ENCODE peak calls at places on chromosomes 3 and 15, in eight cellular contexts. One of them, this sample, is unnamed.

GRCh38 chr3:61627768-61628185 is 66.4 kb downstream of the PTPRG start:
- DNase-seq in stimulated activated CD8-positive, alpha-beta memory T cell treated with anti-CD3 and anti-CD28 coated beads, Interleukin-4, amount 100 ng/mL, for 4 hours: no peak
- DNase-seq in foreskin melanocyte: peak; percentile 50
- DNase-seq in psoas muscle: no peak
- DNase-seq in A673: no peak
- DNase-seq in NCI-H460: no peak
- DNase-seq in EH: peak; percentile 98
- DNase-seq in activated naive CD8-positive, alpha-beta T cell treated with anti-CD3 and anti-CD28 coated beads, Interleukin-2, amount 10 ng/mL, durations not matched to agents 7 days and 5 days: no peak
- DNase-seq in this sample: peak; percentile 89

GRCh38 chr3:164550857-164551256 is 527.4 kb downstream of the SI start:
- DNase-seq in stimulated activated CD8-positive, alpha-beta memory T cell treated with anti-CD3 and anti-CD28 coated beads, Interleukin-4, amount 100 ng/mL, for 4 hours: no peak
- DNase-seq in foreskin melanocyte: no peak
- DNase-seq in psoas muscle: no peak
- DNase-seq in A673: no peak
- DNase-seq in NCI-H460: no peak
- DNase-seq in EH: no peak
- DNase-seq in activated naive CD8-positive, alpha-beta T cell treated with anti-CD3 and anti-CD28 coated beads, Interleukin-2, amount 10 ng/mL, durations not matched to agents 7 days and 5 days: no peak
- DNase-seq in this sample: no peak

GRCh38 chr15:88842156-88842555 is 38.9 kb downstream of the ACAN start:
- DNase-seq in stimulated activated CD8-positive, alpha-beta memory T cell treated with anti-CD3 and anti-CD28 coated beads, Interleukin-4, amount 100 ng/mL, for 4 hours: no peak
- DNase-seq in foreskin melanocyte: no peak
- DNase-seq in psoas muscle: no peak
- DNase-seq in A673: no peak
- DNase-seq in NCI-H460: no peak
- DNase-seq in EH: no peak
- DNase-seq in activated naive CD8-positive, alpha-beta T cell treated with anti-CD3 and anti-CD28 coated beads, Interleukin-2, amount 10 ng/mL, durations not matched to agents 7 days and 5 days: no peak
- DNase-seq in this sample: no peak

GRCh38 chr3:110562621-110563020 is 509.0 kb upstream of the NECTIN3 start:
- DNase-seq in stimulated activated CD8-positive, alpha-beta memory T cell treated with anti-CD3 and anti-CD28 coated beads, Interleukin-4, amount 100 ng/mL, for 4 hours: no peak
- DNase-seq in foreskin melanocyte: peak; percentile 18
- DNase-seq in psoas muscle: no peak
- DNase-seq in A673: no peak
- DNase-seq in NCI-H460: no peak
- DNase-seq in EH: peak; percentile 36
- DNase-seq in activated naive CD8-positive, alpha-beta T cell treated with anti-CD3 and anti-CD28 coated beads, Interleukin-2, amount 10 ng/mL, durations not matched to agents 7 days and 5 days: no peak
- DNase-seq in this sample: peak; percentile 34

GRCh38 chr15:63597033-63597790 is at the start of gene FBXL22:
- DNase-seq in stimulated activated CD8-positive, alpha-beta memory T cell treated with anti-CD3 and anti-CD28 coated beads, Interleukin-4, amount 100 ng/mL, for 4 hours: no peak
- DNase-seq in foreskin melanocyte: no peak
- DNase-seq in psoas muscle: no peak
- DNase-seq in A673: no peak
- DNase-seq in NCI-H460: no peak
- DNase-seq in EH: peak; percentile 80
- DNase-seq in activated naive CD8-positive, alpha-beta T cell treated with anti-CD3 and anti-CD28 coated beads, Interleukin-2, amount 10 ng/mL, durations not matched to agents 7 days and 5 days: no peak
- DNase-seq in this sample: peak; percentile 36

GRCh38 chr15:66027268-66027806 is 158.0 kb downstream of the RAB11A start:
- DNase-seq in stimulated activated CD8-positive, alpha-beta memory T cell treated with anti-CD3 and anti-CD28 coated beads, Interleukin-4, amount 100 ng/mL, for 4 hours: no peak
- DNase-seq in foreskin melanocyte: no peak
- DNase-seq in psoas muscle: no peak
- DNase-seq in A673: no peak
- DNase-seq in NCI-H460: no peak
- DNase-seq in EH: peak; percentile 9
- DNase-seq in activated naive CD8-positive, alpha-beta T cell treated with anti-CD3 and anti-CD28 coated beads, Interleukin-2, amount 10 ng/mL, durations not matched to agents 7 days and 5 days: no peak
- DNase-seq in this sample: no peak

GRCh38 chr3:9891072-9891622 is 737 bp downstream of the JAGN1 start:
- DNase-seq in stimulated activated CD8-positive, alpha-beta memory T cell treated with anti-CD3 and anti-CD28 coated beads, Interleukin-4, amount 100 ng/mL, for 4 hours: no peak
- DNase-seq in foreskin melanocyte: no peak
- DNase-seq in psoas muscle: no peak
- DNase-seq in A673: no peak
- DNase-seq in NCI-H460: no peak
- DNase-seq in EH: no peak
- DNase-seq in activated naive CD8-positive, alpha-beta T cell treated with anti-CD3 and anti-CD28 coated beads, Interleukin-2, amount 10 ng/mL, durations not matched to agents 7 days and 5 days: no peak
- DNase-seq in this sample: no peak

GRCh38 chr3:138673641-138674040 is 65.1 kb downstream of the FAIM start:
- DNase-seq in stimulated activated CD8-positive, alpha-beta memory T cell treated with anti-CD3 and anti-CD28 coated beads, Interleukin-4, amount 100 ng/mL, for 4 hours: no peak
- DNase-seq in foreskin melanocyte: no peak
- DNase-seq in psoas muscle: no peak
- DNase-seq in A673: no peak
- DNase-seq in NCI-H460: no peak
- DNase-seq in EH: peak; percentile 62
- DNase-seq in activated naive CD8-positive, alpha-beta T cell treated with anti-CD3 and anti-CD28 coated beads, Interleukin-2, amount 10 ng/mL, durations not matched to agents 7 days and 5 days: no peak
- DNase-seq in this sample: peak; percentile 6

GRCh38 chr15:62307551-62307950 is 142.5 kb upstream of the C2CD4B start:
- DNase-seq in stimulated activated CD8-positive, alpha-beta memory T cell treated with anti-CD3 and anti-CD28 coated beads, Interleukin-4, amount 100 ng/mL, for 4 hours: no peak
- DNase-seq in foreskin melanocyte: peak; percentile 49
- DNase-seq in psoas muscle: no peak
- DNase-seq in A673: peak; percentile 9
- DNase-seq in NCI-H460: no peak
- DNase-seq in EH: peak; percentile 91
- DNase-seq in activated naive CD8-positive, alpha-beta T cell treated with anti-CD3 and anti-CD28 coated beads, Interleukin-2, amount 10 ng/mL, durations not matched to agents 7 days and 5 days: no peak
- DNase-seq in this sample: peak; percentile 92

GRCh38 chr3:135927170-135927569 is 38.4 kb upstream of the PPP2R3A start:
- DNase-seq in stimulated activated CD8-positive, alpha-beta memory T cell treated with anti-CD3 and anti-CD28 coated beads, Interleukin-4, amount 100 ng/mL, for 4 hours: no peak
- DNase-seq in foreskin melanocyte: peak; percentile 75
- DNase-seq in psoas muscle: no peak
- DNase-seq in A673: no peak
- DNase-seq in NCI-H460: no peak
- DNase-seq in EH: peak; percentile 90
- DNase-seq in activated naive CD8-positive, alpha-beta T cell treated with anti-CD3 and anti-CD28 coated beads, Interleukin-2, amount 10 ng/mL, durations not matched to agents 7 days and 5 days: no peak
- DNase-seq in this sample: peak; percentile 90

GRCh38 chr3:52794612-52795099 is at the start of gene ITIH3:
- DNase-seq in stimulated activated CD8-positive, alpha-beta memory T cell treated with anti-CD3 and anti-CD28 coated beads, Interleukin-4, amount 100 ng/mL, for 4 hours: no peak
- DNase-seq in foreskin melanocyte: no peak
- DNase-seq in psoas muscle: no peak
- DNase-seq in A673: no peak
- DNase-seq in NCI-H460: no peak
- DNase-seq in EH: peak; percentile 15
- DNase-seq in activated naive CD8-positive, alpha-beta T cell treated with anti-CD3 and anti-CD28 coated beads, Interleukin-2, amount 10 ng/mL, durations not matched to agents 7 days and 5 days: no peak
- DNase-seq in this sample: no peak

GRCh38 chr3:55322649-55323048 is 164.5 kb downstream of the WNT5A start:
- DNase-seq in stimulated activated CD8-positive, alpha-beta memory T cell treated with anti-CD3 and anti-CD28 coated beads, Interleukin-4, amount 100 ng/mL, for 4 hours: no peak
- DNase-seq in foreskin melanocyte: no peak
- DNase-seq in psoas muscle: no peak
- DNase-seq in A673: no peak
- DNase-seq in NCI-H460: no peak
- DNase-seq in EH: no peak
- DNase-seq in activated naive CD8-positive, alpha-beta T cell treated with anti-CD3 and anti-CD28 coated beads, Interleukin-2, amount 10 ng/mL, durations not matched to agents 7 days and 5 days: no peak
- DNase-seq in this sample: no peak

GRCh38 chr3:122984007-122984406 is 43.6 kb downstream of the SEMA5B start:
- DNase-seq in stimulated activated CD8-positive, alpha-beta memory T cell treated with anti-CD3 and anti-CD28 coated beads, Interleukin-4, amount 100 ng/mL, for 4 hours: no peak
- DNase-seq in foreskin melanocyte: no peak
- DNase-seq in psoas muscle: no peak
- DNase-seq in A673: no peak
- DNase-seq in NCI-H460: no peak
- DNase-seq in EH: no peak
- DNase-seq in activated naive CD8-positive, alpha-beta T cell treated with anti-CD3 and anti-CD28 coated beads, Interleukin-2, amount 10 ng/mL, durations not matched to agents 7 days and 5 days: no peak
- DNase-seq in this sample: no peak

GRCh38 chr3:150495563-150496168 is 50.6 kb downstream of the SERP1 start:
- DNase-seq in stimulated activated CD8-positive, alpha-beta memory T cell treated with anti-CD3 and anti-CD28 coated beads, Interleukin-4, amount 100 ng/mL, for 4 hours: no peak
- DNase-seq in foreskin melanocyte: peak; percentile 42
- DNase-seq in psoas muscle: no peak
- DNase-seq in A673: peak; percentile 73
- DNase-seq in NCI-H460: peak; percentile 37
- DNase-seq in EH: peak; percentile 63
- DNase-seq in activated naive CD8-positive, alpha-beta T cell treated with anti-CD3 and anti-CD28 coated beads, Interleukin-2, amount 10 ng/mL, durations not matched to agents 7 days and 5 days: no peak
- DNase-seq in this sample: peak; percentile 65

GRCh38 chr15:60635507-60636352 is 156.8 kb upstream of the ICE2 start:
- DNase-seq in stimulated activated CD8-positive, alpha-beta memory T cell treated with anti-CD3 and anti-CD28 coated beads, Interleukin-4, amount 100 ng/mL, for 4 hours: no peak
- DNase-seq in foreskin melanocyte: no peak
- DNase-seq in psoas muscle: no peak
- DNase-seq in A673: no peak
- DNase-seq in NCI-H460: peak; percentile 17
- DNase-seq in EH: peak; percentile 1
- DNase-seq in activated naive CD8-positive, alpha-beta T cell treated with anti-CD3 and anti-CD28 coated beads, Interleukin-2, amount 10 ng/mL, durations not matched to agents 7 days and 5 days: no peak
- DNase-seq in this sample: no peak

This sample was measured in GM23248.